ENCODE peak calls at places on chromosomes 1 and 21, in seven cellular contexts. T, R, J, H, B, E and L are unnamed samples.

GRCh38 chr1:44511769-44512168 is 106.7 kb downstream of the RNF220 start:
- DNase-seq in T (no peak), R (no peak), J (no peak), H (peak), B (no peak), E (peak), L (no peak)

GRCh38 chr21:39316062-39316461 is 2.6 kb upstream of the BRWD1 start:
- DNase-seq in T (no peak), R (no peak), J (no peak), H (no peak), B (no peak), E (no peak), L (no peak)

GRCh38 chr1:205107327-205107726 is 14.5 kb downstream of the RBBP5 start:
- DNase-seq in T (no peak), R (no peak), J (no peak), H (no peak), B (no peak), E (no peak), L (no peak)

GRCh38 chr21:44375281-44375651 is 21.8 kb downstream of the TRPM2 start:
- DNase-seq in T (peak), R (no peak), J (no peak), H (peak), B (no peak), E (no peak), L (no peak)

GRCh38 chr1:26705788-26706237 is 10.0 kb downstream of the ARID1A start:
- DNase-seq in T (no peak), R (no peak), J (no peak), H (no peak), B (peak), E (peak), L (peak)

GRCh38 chr1:56461158-56462127 is 117.9 kb downstream of the PLPP3 start:
- DNase-seq in T (no peak), R (no peak), J (no peak), H (no peak), B (no peak), E (no peak), L (no peak)

GRCh38 chr21:16169810-16170209 is 440.0 kb downstream of the USP25 start:
- DNase-seq in T (no peak), R (no peak), J (no peak), H (no peak), B (no peak), E (no peak), L (no peak)

GRCh38 chr1:161287482-161288054 is 22.2 kb downstream of the MPZ start:
- DNase-seq in T (no peak), R (no peak), J (no peak), H (no peak), B (no peak), E (no peak), L (no peak)

GRCh38 chr1:31872658-31873636 is 57.1 kb upstream of the SPOCD1 start:
- DNase-seq in T (no peak), R (no peak), J (no peak), H (no peak), B (no peak), E (no peak), L (no peak)

GRCh38 chr1:161487483-161487827 is 17.8 kb upstream of the FCGR2A start:
- DNase-seq in T (no peak), R (no peak), J (no peak), H (no peak), B (no peak), E (peak), L (no peak)

GRCh38 chr1:41846595-41846994 is 72.1 kb downstream of the HIVEP3 start:
- DNase-seq in T (no peak), R (no peak), J (no peak), H (no peak), B (no peak), E (peak), L (no peak)

GRCh38 chr1:25922633-25923567 is 16.7 kb upstream of the STMN1 start:
- DNase-seq in T (no peak), R (peak), J (no peak), H (peak), B (no peak), E (no peak), L (peak)

GRCh38 chr1:20123696-20124450 is 4.5 kb upstream of the PLA2G2D start:
- DNase-seq in T (no peak), R (no peak), J (no peak), H (no peak), B (no peak), E (no peak), L (no peak)

GRCh38 chr1:83781667-83782066 is 217.3 kb downstream of the TTLL7 start:
- DNase-seq in T (no peak), R (no peak), J (no peak), H (no peak), B (no peak), E (no peak), L (no peak)